ENCODE peak calls at places on chromosomes 11 and 22, in four cellular contexts. Z is lower lobe of right lung, J is BE2C, M is cardiac fibroblast. O is an unnamed sample.
A peak's percentile ranks its signal among the peaks of the same experiment; 100 is the strongest.

GRCh38 chr11:14713518-14714244 is 70.1 kb downstream of the PDE3B start:
- DNase-seq in Z (no peak), J (no peak), M (no peak), O (no peak)

GRCh38 chr11:123231263-123231662 is 36.2 kb upstream of the CLMP start:
- DNase-seq in Z (no peak), J (no peak), M (peak; percentile 60), O (no peak)

GRCh38 chr11:62888406-62888805 is 7.7 kb downstream of the SLC3A2 start:
- DNase-seq in Z (no peak), J (no peak), M (no peak), O (no peak)

GRCh38 chr11:39461065-39461464 is 1998.4 kb downstream of the LRRC4C start:
- DNase-seq in Z (no peak), J (no peak), M (no peak), O (no peak)

GRCh38 chr22:19225560-19225959 is 47.0 kb upstream of the SLC25A1 start:
- DNase-seq in Z (no peak), J (no peak), M (no peak), O (no peak)

GRCh38 chr22:37632174-37633081 is 7.0 kb upstream of the SH3BP1 start:
- DNase-seq in Z (no peak), J (no peak), M (no peak), O (no peak)

GRCh38 chr11:39078465-39078864 is 2381.0 kb downstream of the LRRC4C start:
- DNase-seq in Z (no peak), J (no peak), M (no peak), O (no peak)

GRCh38 chr11:74072286-74072685 is 63.4 kb upstream of the UCP3 start:
- DNase-seq in Z (no peak), J (no peak), M (no peak), O (no peak)

GRCh38 chr22:29152045-29152380 is 53.7 kb upstream of the EMID1 start:
- DNase-seq in Z (no peak), J (no peak), M (no peak), O (peak; percentile 21)

GRCh38 chr22:38505595-38506117 is 455 bp downstream of the DDX17 start:
- DNase-seq in Z (peak; percentile 83), J (peak; percentile 61), M (peak; percentile 66), O (peak; percentile 41)

GRCh38 chr11:9096427-9096826 is 5.0 kb upstream of the SCUBE2 start:
- DNase-seq in Z (no peak), J (no peak), M (no peak), O (no peak)

GRCh38 chr11:9094420-9094819 is 3.0 kb upstream of the SCUBE2 start:
- DNase-seq in Z (no peak), J (no peak), M (no peak), O (no peak)

GRCh38 chr11:9092846-9093778 is 1.7 kb upstream of the SCUBE2 start:
- DNase-seq in Z (no peak), J (no peak), M (peak; percentile 6), O (no peak)

GRCh38 chr11:9092085-9092484 is 686 bp upstream of the SCUBE2 start:
- DNase-seq in Z (no peak), J (no peak), M (no peak), O (no peak)

GRCh38 chr11:9095421-9095820 is 4.0 kb upstream of the SCUBE2 start:
- DNase-seq in Z (no peak), J (no peak), M (no peak), O (peak; percentile 50)
- TF ChIP-seq CTCF in Z (peak; percentile 27), J (peak; percentile 35), M (no peak), O (peak; percentile 31)

DNA sequence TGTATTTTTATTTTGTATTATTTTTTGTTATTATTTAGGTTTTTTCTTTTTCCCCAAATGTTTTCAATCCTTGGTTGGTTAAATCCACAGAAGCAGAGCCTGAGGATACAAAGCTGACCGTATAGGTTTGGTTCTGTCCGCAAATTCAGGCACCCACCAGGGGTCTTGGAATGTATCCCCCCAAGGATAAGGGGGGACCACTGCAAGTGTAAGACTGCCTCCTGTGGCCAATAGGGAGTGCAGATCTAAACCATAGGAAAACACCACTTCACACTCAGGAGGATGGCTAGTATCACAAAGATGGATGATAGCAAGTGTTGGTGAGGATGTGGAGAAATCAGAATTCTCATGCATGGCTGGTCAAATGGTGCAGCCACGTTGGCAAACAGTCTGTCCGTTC is 20.0 kb downstream of the CPT1A start:
- DNase-seq in Z (no peak), J (no peak), M (no peak), O (no peak)
- TF ChIP-seq CTCF in Z (no peak), J (peak; percentile 28), M (no peak), O (no peak)

DNA sequence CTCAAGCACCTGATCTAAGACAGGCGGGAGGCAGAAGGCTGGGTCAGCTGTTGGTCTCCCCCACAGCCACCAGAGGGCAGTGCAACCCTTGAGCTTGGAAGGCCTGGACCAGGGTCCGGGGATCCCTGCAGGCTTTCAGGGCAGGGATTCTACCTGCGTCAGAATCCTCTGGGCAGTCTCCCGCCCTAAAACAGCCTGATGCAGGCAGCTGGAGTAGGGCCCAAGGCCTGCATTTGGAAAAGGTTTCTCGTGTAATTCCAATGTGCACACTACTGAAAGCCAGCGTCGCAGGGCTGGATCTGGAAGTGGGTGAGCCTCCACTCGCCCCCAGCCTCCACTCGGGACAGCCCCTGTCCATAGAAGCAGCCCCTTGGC is 31.8 kb downstream of the BID start:
- DNase-seq in Z (peak; percentile 65), J (peak; percentile 81), M (peak; percentile 71), O (peak; percentile 85)
- TF ChIP-seq CTCF in Z (peak; percentile 74), J (peak; percentile 86), M (peak; percentile 85), O (peak; percentile 68)

GRCh38 chr11:27532652-27533325 is 26.2 kb upstream of the LIN7C start:
- DNase-seq in Z (no peak), J (no peak), M (peak; percentile 25), O (no peak)

GRCh38 chr11:27525824-27526516 is 19.4 kb upstream of the LIN7C start:
- DNase-seq in Z (no peak), J (no peak), M (no peak), O (no peak)

GRCh38 chr11:27524155-27524554 is 17.6 kb upstream of the LIN7C start:
- DNase-seq in Z (no peak), J (peak; percentile 5), M (peak; percentile 70), O (no peak)

GRCh38 chr11:27528711-27529110 is 22.1 kb upstream of the LIN7C start:
- DNase-seq in Z (no peak), J (no peak), M (peak; percentile 4), O (no peak)
- TF ChIP-seq CTCF in Z (no peak), J (no peak), M (no peak), O (no peak)

GRCh38 chr22:17748555-17749353 is 25.5 kb downstream of the BID start:
- DNase-seq in Z (no peak), J (no peak), M (no peak), O (peak; percentile 64)

GRCh38 chr22:17753401-17753989 is 20.8 kb downstream of the BID start:
- DNase-seq in Z (no peak), J (no peak), M (peak; percentile 47), O (no peak)

GRCh38 chr22:17749605-17750395 is 24.5 kb downstream of the BID start:
- DNase-seq in Z (no peak), J (no peak), M (no peak), O (no peak)

GRCh38 chr22:17751596-17751995 is 22.7 kb downstream of the BID start:
- DNase-seq in Z (no peak), J (no peak), M (no peak), O (no peak)

GRCh38 chr22:17754233-17754925 is 19.9 kb downstream of the BID start:
- DNase-seq in Z (no peak), J (no peak), M (no peak), O (no peak)
- TF ChIP-seq CTCF in Z (no peak), J (peak; percentile 53), M (peak; percentile 26), O (no peak)

GRCh38 chr22:23862103-23862502 is 4.4 kb downstream of the SLC2A11 start:
- DNase-seq in Z (peak; percentile 42), J (peak; percentile 77), M (peak; percentile 66), O (peak; percentile 55)

GRCh38 chr22:23857606-23858483 is at the start of gene SLC2A11:
- DNase-seq in Z (peak; percentile 99), J (peak; percentile 99), M (peak; percentile 97), O (peak; percentile 95)

GRCh38 chr22:23858484-23858815 is 775 bp downstream of the SLC2A11 start:
- DNase-seq in Z (no peak), J (no peak), M (no peak), O (no peak)

GRCh38 chr22:23859201-23859600 is 1.5 kb downstream of the SLC2A11 start:
- DNase-seq in Z (no peak), J (no peak), M (no peak), O (no peak)

GRCh38 chr22:23856721-23857605 is 712 bp upstream of the SLC2A11 start:
- DNase-seq in Z (no peak), J (peak; percentile 50), M (peak; percentile 40), O (peak; percentile 41)
- TF ChIP-seq CTCF in Z (no peak), J (peak; percentile 25), M (no peak), O (no peak)

GRCh38 chr22:50693462-50693861 is 20.8 kb downstream of the SHANK3 start:
- DNase-seq in Z (no peak), J (no peak), M (no peak), O (no peak)

GRCh38 chr22:50688448-50688847 is 15.8 kb downstream of the SHANK3 start:
- DNase-seq in Z (no peak), J (no peak), M (no peak), O (no peak)

GRCh38 chr22:50694766-50695420 is 22.3 kb downstream of the SHANK3 start:
- DNase-seq in Z (peak; percentile 39), J (peak; percentile 4), M (no peak), O (no peak)

GRCh38 chr22:50694099-50694498 is 21.5 kb downstream of the SHANK3 start:
- DNase-seq in Z (no peak), J (no peak), M (peak; percentile 32), O (no peak)

GRCh38 chr22:50691521-50691920 is 18.9 kb downstream of the SHANK3 start:
- DNase-seq in Z (no peak), J (peak; percentile 46), M (peak; percentile 70), O (no peak)
- TF ChIP-seq CTCF in Z (peak; percentile 37), J (peak; percentile 71), M (peak; percentile 54), O (peak; percentile 58)

O was measured in endothelial cell.